ENCODE peak calls at places on chromosomes 5 and 9, in eight cellular contexts. One of them, this sample, is unnamed.

GRCh38 chr9:117403403-117403811 is 11.4 kb downstream of the ASTN2 start:
- DNase-seq in nucleus accumbens: peak; percentile 62
- DNase-seq in iris pigment epithelial cell: no peak
- DNase-seq in T-helper 2 cell: no peak
- DNase-seq in posterior cingulate gyrus: peak; percentile 68
- DNase-seq in NCI-H460: no peak
- DNase-seq in A549: no peak
- DNase-seq in GM12865: no peak
- DNase-seq in this sample: no peak

GRCh38 chr5:146428658-146429057 is 18.5 kb upstream of the TCERG1 start:
- DNase-seq in nucleus accumbens: no peak
- DNase-seq in iris pigment epithelial cell: no peak
- DNase-seq in posterior cingulate gyrus: no peak
- DNase-seq in A549: no peak
- DNase-seq in NCI-H460: no peak
- DNase-seq in GM12865: peak; percentile 47
- DNase-seq in T-helper 2 cell: no peak
- DNase-seq in this sample: no peak

GRCh38 chr5:132209131-132209530 is 18.5 kb downstream of the P4HA2 start:
- DNase-seq in posterior cingulate gyrus: no peak
- DNase-seq in NCI-H460: no peak
- DNase-seq in nucleus accumbens: no peak
- DNase-seq in A549: no peak
- DNase-seq in GM12865: no peak
- DNase-seq in iris pigment epithelial cell: peak; percentile 70
- DNase-seq in T-helper 2 cell: no peak
- DNase-seq in this sample: no peak

GRCh38 chr9:102986425-102986824 is 8.7 kb upstream of the CYLC2 start:
- DNase-seq in posterior cingulate gyrus: no peak
- DNase-seq in GM12865: no peak
- DNase-seq in iris pigment epithelial cell: no peak
- DNase-seq in NCI-H460: no peak
- DNase-seq in A549: no peak
- DNase-seq in T-helper 2 cell: no peak
- DNase-seq in nucleus accumbens: no peak
- DNase-seq in this sample: no peak

GRCh38 chr5:160181965-160182622 is 47.2 kb upstream of the FABP6 start:
- DNase-seq in iris pigment epithelial cell: no peak
- DNase-seq in T-helper 2 cell: no peak
- DNase-seq in NCI-H460: no peak
- DNase-seq in GM12865: peak; percentile 77
- DNase-seq in A549: no peak
- DNase-seq in nucleus accumbens: no peak
- DNase-seq in posterior cingulate gyrus: no peak
- DNase-seq in this sample: no peak

GRCh38 chr5:74328221-74328630 is 312.3 kb downstream of the ENC1 start:
- DNase-seq in T-helper 2 cell: no peak
- DNase-seq in nucleus accumbens: no peak
- DNase-seq in iris pigment epithelial cell: no peak
- DNase-seq in NCI-H460: no peak
- DNase-seq in posterior cingulate gyrus: no peak
- DNase-seq in A549: no peak
- DNase-seq in GM12865: no peak
- DNase-seq in this sample: no peak

GRCh38 chr9:122350577-122351355 is 20.1 kb upstream of the PTGS1 start:
- DNase-seq in iris pigment epithelial cell: peak; percentile 63
- DNase-seq in GM12865: peak; percentile 75
- DNase-seq in posterior cingulate gyrus: peak; percentile 87
- DNase-seq in NCI-H460: peak; percentile 73
- DNase-seq in T-helper 2 cell: peak; percentile 65
- DNase-seq in A549: peak; percentile 84
- DNase-seq in nucleus accumbens: peak; percentile 80
- DNase-seq in this sample: peak; percentile 88

GRCh38 chr9:114738581-114739316 is 56.8 kb upstream of the TEX48 start:
- DNase-seq in NCI-H460: peak; percentile 68
- DNase-seq in posterior cingulate gyrus: peak; percentile 30
- DNase-seq in iris pigment epithelial cell: peak; percentile 86
- DNase-seq in nucleus accumbens: peak; percentile 23
- DNase-seq in GM12865: peak; percentile 71
- DNase-seq in T-helper 2 cell: peak; percentile 52
- DNase-seq in A549: peak; percentile 71
- DNase-seq in this sample: peak; percentile 71

GRCh38 chr9:120151806-120152205 is 428.2 kb downstream of the CDK5RAP2 start:
- DNase-seq in posterior cingulate gyrus: no peak
- DNase-seq in A549: no peak
- DNase-seq in GM12865: no peak
- DNase-seq in T-helper 2 cell: no peak
- DNase-seq in NCI-H460: no peak
- DNase-seq in iris pigment epithelial cell: no peak
- DNase-seq in nucleus accumbens: no peak
- DNase-seq in this sample: no peak

GRCh38 chr5:38720691-38721361 is 125.0 kb upstream of the OSMR start:
- DNase-seq in posterior cingulate gyrus: no peak
- DNase-seq in nucleus accumbens: no peak
- DNase-seq in T-helper 2 cell: no peak
- DNase-seq in A549: no peak
- DNase-seq in iris pigment epithelial cell: no peak
- DNase-seq in NCI-H460: no peak
- DNase-seq in GM12865: no peak
- DNase-seq in this sample: no peak

GRCh38 chr5:102826629-102827028 is 71.5 kb downstream of the PAM start:
- DNase-seq in nucleus accumbens: no peak
- DNase-seq in A549: no peak
- DNase-seq in posterior cingulate gyrus: no peak
- DNase-seq in T-helper 2 cell: no peak
- DNase-seq in iris pigment epithelial cell: no peak
- DNase-seq in GM12865: no peak
- DNase-seq in NCI-H460: no peak
- DNase-seq in this sample: no peak

GRCh38 chr5:147892696-147893296 is 13.5 kb downstream of the C5orf46 start:
- DNase-seq in T-helper 2 cell: no peak
- DNase-seq in posterior cingulate gyrus: no peak
- DNase-seq in NCI-H460: no peak
- DNase-seq in nucleus accumbens: no peak
- DNase-seq in GM12865: no peak
- DNase-seq in iris pigment epithelial cell: peak; percentile 24
- DNase-seq in A549: no peak
- DNase-seq in this sample: no peak

GRCh38 chr9:571066-571465 is 270.4 kb upstream of the DMRT1 start:
- DNase-seq in nucleus accumbens: no peak
- DNase-seq in posterior cingulate gyrus: no peak
- DNase-seq in iris pigment epithelial cell: no peak
- DNase-seq in A549: no peak
- DNase-seq in GM12865: no peak
- DNase-seq in NCI-H460: no peak
- DNase-seq in T-helper 2 cell: no peak
- DNase-seq in this sample: no peak

GRCh38 chr9:133256686-133257091 is 18.3 kb downstream of the ABO start:
- DNase-seq in NCI-H460: no peak
- DNase-seq in nucleus accumbens: no peak
- DNase-seq in posterior cingulate gyrus: no peak
- DNase-seq in A549: no peak
- DNase-seq in GM12865: no peak
- DNase-seq in iris pigment epithelial cell: no peak
- DNase-seq in T-helper 2 cell: no peak
- DNase-seq in this sample: no peak

GRCh38 chr5:169880012-169880673 is 100.2 kb downstream of the INSYN2B start:
- DNase-seq in posterior cingulate gyrus: no peak
- DNase-seq in nucleus accumbens: no peak
- DNase-seq in GM12865: no peak
- DNase-seq in iris pigment epithelial cell: no peak
- DNase-seq in NCI-H460: no peak
- DNase-seq in T-helper 2 cell: no peak
- DNase-seq in A549: no peak
- DNase-seq in this sample: no peak

GRCh38 chr9:127856094-127856740 is 1.8 kb upstream of the ENG start:
- DNase-seq in posterior cingulate gyrus: no peak
- DNase-seq in A549: no peak
- DNase-seq in T-helper 2 cell: no peak
- DNase-seq in iris pigment epithelial cell: no peak
- DNase-seq in nucleus accumbens: no peak
- DNase-seq in GM12865: no peak
- DNase-seq in NCI-H460: no peak
- DNase-seq in this sample: no peak

This sample was measured in K562.